ENCODE peak calls at places on chromosome 18, in four cellular contexts. Y is left lung; Q is CD8-positive, alpha-beta T cell; L is astrocyte. X is an unnamed sample.

GRCh38 chr18:33495278-33495677 is 54.8 kb upstream of the CCDC178 start:
- DNase-seq in Y (no peak), Q (no peak), L (peak; percentile 49), X (peak; percentile 56)

GRCh38 chr18:78192044-78192443 is 787.6 kb upstream of the SALL3 start:
- DNase-seq in Y (peak; percentile 80), Q (no peak), L (no peak), X (peak; percentile 24)

GRCh38 chr18:74682141-74682997 is 84.7 kb downstream of the ZNF407 start:
- DNase-seq in Y (no peak), Q (no peak), L (peak; percentile 26), X (peak; percentile 57)

GRCh38 chr18:76476665-76477561 is 18.1 kb downstream of the ZNF516 start:
- DNase-seq in Y (no peak), Q (no peak), L (peak; percentile 95), X (peak; percentile 46)

GRCh38 chr18:67514465-67514864 is 2.1 kb downstream of the DSEL start:
- DNase-seq in Y (no peak), Q (no peak), L (no peak), X (no peak)

GRCh38 chr18:6920099-6920955 is 190.8 kb downstream of the ARHGAP28 start:
- DNase-seq in Y (no peak), Q (no peak), L (peak; percentile 39), X (peak; percentile 72)

GRCh38 chr18:50079571-50080295 is 115.2 kb downstream of the MYO5B start:
- DNase-seq in Y (peak; percentile 32), Q (no peak), L (no peak), X (no peak)

GRCh38 chr18:44719519-44720060 is 38.9 kb downstream of the SETBP1 start:
- DNase-seq in Y (no peak), Q (no peak), L (no peak), X (no peak)

GRCh38 chr18:34783485-34783884 is 73.4 kb downstream of the DTNA start:
- DNase-seq in Y (no peak), Q (no peak), L (peak; percentile 54), X (no peak)

GRCh38 chr18:3453540-3454364 is 3.8 kb downstream of the TGIF1 start:
- DNase-seq in Y (peak; percentile 71), Q (peak; percentile 35), L (peak; percentile 99), X (peak; percentile 97)

GRCh38 chr18:3305354-3305762 is 43.4 kb downstream of the MYL12B start:
- DNase-seq in Y (no peak), Q (peak; percentile 48), L (peak; percentile 100), X (peak; percentile 99)

GRCh38 chr18:63160172-63160995 is 159.2 kb downstream of the BCL2 start:
- DNase-seq in Y (no peak), Q (no peak), L (no peak), X (peak; percentile 21)

GRCh38 chr18:12086249-12086648 is 7.4 kb upstream of the ANKRD62 start:
- DNase-seq in Y (peak; percentile 79), Q (no peak), L (no peak), X (peak; percentile 36)

GRCh38 chr18:44938396-44939036 is 257.8 kb downstream of the SETBP1 start:
- DNase-seq in Y (no peak), Q (no peak), L (no peak), X (peak; percentile 8)

GRCh38 chr18:32470136-32470712 is 458 bp downstream of the GAREM1 start:
- DNase-seq in Y (no peak), Q (no peak), L (peak; percentile 22), X (peak; percentile 25)

GRCh38 chr18:64110692-64111480 is 38.0 kb downstream of the LINC00305 start:
- DNase-seq in Y (no peak), Q (no peak), L (no peak), X (peak; percentile 57)

GRCh38 chr18:27970321-27970720 is 206.6 kb downstream of the CDH2 start:
- DNase-seq in Y (no peak), Q (no peak), L (no peak), X (no peak)

GRCh38 chr18:33578371-33579146 is 540 bp downstream of the ASXL3 start:
- DNase-seq in Y (no peak), Q (no peak), L (peak; percentile 3), X (no peak)

GRCh38 chr18:644395-645004 is 13.0 kb upstream of the TYMS start:
- DNase-seq in Y (no peak), Q (no peak), L (no peak), X (no peak)

GRCh38 chr18:59547691-59548182 is 149.5 kb downstream of the CCBE1 start:
- DNase-seq in Y (no peak), Q (no peak), L (peak; percentile 92), X (peak; percentile 50)

GRCh38 chr18:47725656-47726055 is 204.8 kb downstream of the SMAD2 start:
- DNase-seq in Y (no peak), Q (no peak), L (no peak), X (no peak)

GRCh38 chr18:48913201-48913600 is 37.6 kb downstream of the SMAD7 start:
- DNase-seq in Y (no peak), Q (peak; percentile 54), L (no peak), X (peak; percentile 41)

GRCh38 chr18:63155169-63155852 is 164.3 kb downstream of the BCL2 start:
- DNase-seq in Y (peak; percentile 70), Q (peak; percentile 86), L (no peak), X (peak; percentile 44)

GRCh38 chr18:11362856-11363255 is 213.5 kb upstream of the PIEZO2 start:
- DNase-seq in Y (no peak), Q (no peak), L (no peak), X (no peak)

GRCh38 chr18:12652861-12653401 is 5.0 kb downstream of the SPIRE1 start:
- DNase-seq in Y (no peak), Q (no peak), L (no peak), X (peak; percentile 20)

DNA sequence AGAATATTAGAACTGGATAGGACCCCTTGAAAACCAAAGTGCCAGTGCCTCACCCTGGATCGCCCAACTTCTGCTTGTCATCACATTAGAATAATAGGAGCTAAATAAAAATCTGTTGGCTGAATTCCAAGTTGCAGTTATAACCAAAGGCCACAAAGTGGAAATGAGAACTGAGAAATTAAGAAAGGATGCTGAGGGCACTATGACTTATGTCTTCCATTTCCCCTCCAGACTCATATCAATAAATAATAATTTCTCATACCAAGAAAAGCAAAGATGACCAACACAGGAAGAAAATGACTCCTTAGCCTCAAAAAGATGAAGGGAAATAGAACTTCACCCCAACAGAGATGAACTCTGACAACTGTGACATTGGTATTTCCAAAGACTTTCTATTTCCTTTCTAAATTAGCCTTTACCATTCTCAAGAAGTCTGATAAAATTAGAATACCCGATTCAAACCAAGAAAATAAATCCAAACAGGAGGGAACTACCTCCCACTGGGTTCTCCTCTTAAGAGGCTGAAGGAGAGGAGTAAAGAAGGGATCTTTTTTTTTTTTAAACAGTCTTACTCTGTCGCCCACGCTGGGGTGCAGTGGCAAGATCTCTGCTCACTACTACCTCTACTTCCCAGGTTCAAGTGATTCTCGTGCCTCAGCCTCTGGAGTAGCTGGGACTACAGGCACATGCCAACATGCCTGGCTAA is 46.5 kb upstream of the EPG5 start:
- DNase-seq in Y (no peak), Q (no peak), L (no peak), X (no peak)
- TF ChIP-seq CTCF in Y (no peak), Q (no peak), L (no peak), X (no peak)

GRCh38 chr18:69558088-69558487 is 157.4 kb downstream of the DOK6 start:
- DNase-seq in Y (no peak), Q (no peak), L (no peak), X (no peak)
- H3K4me3 ChIP-seq in Y (no peak overlapping the region), Q (no peak overlapping the region), L (no peak overlapping the region), X (no peak overlapping the region)

DNA sequence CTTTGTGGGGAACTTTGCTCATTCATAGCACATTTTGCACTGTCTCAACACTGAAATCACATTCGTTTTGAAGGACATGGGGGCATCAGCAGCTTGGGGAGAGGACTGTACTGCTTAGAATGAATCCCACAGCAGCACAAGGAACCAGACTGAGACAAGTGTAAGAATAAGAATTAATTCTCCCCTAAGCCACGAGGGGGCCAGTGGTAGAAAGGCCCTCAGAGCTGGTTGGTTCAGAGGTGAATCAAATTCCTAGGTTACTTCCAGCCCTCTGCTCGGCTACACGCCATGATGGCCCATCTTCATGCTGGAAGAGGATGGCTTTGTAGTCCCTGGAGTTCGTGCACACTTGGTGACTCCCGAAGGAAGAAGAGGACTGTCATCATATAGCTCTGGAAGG is 12.0 kb upstream of the MC5R start:
- DNase-seq in Y (no peak), Q (no peak), L (no peak), X (peak; percentile 10)
- TF ChIP-seq CTCF in Y (no peak), Q (no peak), L (no peak), X (peak; percentile 20)

GRCh38 chr18:71809711-71810110 is 734.4 kb downstream of the CBLN2 start:
- DNase-seq in Y (no peak), Q (no peak), L (no peak), X (peak; percentile 66)

GRCh38 chr18:71808576-71808975 is 735.6 kb downstream of the CBLN2 start:
- DNase-seq in Y (no peak), Q (no peak), L (no peak), X (no peak)

GRCh38 chr18:71807586-71807985 is 736.6 kb downstream of the CBLN2 start:
- DNase-seq in Y (no peak), Q (no peak), L (no peak), X (no peak)
- H3K4me3 ChIP-seq in Y (no peak overlapping the region), Q (no peak overlapping the region), L (no peak overlapping the region), X (no peak overlapping the region)

DNA sequence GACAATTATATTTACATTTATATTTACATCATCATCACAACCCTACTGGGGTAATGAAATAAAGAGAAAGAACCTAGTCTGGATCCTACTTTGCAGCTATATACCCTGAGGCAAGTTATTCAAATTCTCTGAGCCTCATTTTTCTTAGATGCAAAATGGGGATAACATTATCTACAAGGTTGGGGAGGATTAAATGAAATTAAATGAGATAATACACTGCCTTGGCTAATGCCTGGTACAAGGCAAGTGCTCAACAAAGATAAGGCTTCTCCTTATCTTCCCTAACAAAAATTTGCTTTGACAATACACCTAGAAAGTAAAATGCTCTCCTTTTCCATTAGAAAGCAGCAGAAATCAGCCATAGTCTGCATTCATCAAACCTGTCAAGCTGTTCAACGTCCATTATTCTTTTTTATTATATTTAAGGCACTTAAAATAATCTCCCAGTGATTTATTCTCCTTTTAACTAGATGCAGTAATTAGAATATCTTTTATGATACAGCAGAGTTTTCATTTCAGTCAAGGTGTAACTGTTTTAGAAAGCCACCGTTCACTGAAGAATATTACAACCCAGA is 44.8 kb downstream of the TCF4 start:
- DNase-seq in Y (no peak), Q (no peak), L (no peak), X (no peak)
- TF ChIP-seq CTCF in Y (no peak), Q (no peak), L (no peak), X (no peak)